ENCODE peak calls at places on chromosomes 13 and 19, in five cellular contexts. T is mucosa of descending colon, L is A673, S is SJSA1, Z is breast epithelium. Q is an unnamed sample.

GRCh38 chr13:67023088-67023893 is 206.8 kb downstream of the PCDH9 start:
- DNase-seq in Z (no peak), S (peak; percentile 2), L (no peak), T (no peak), Q (peak; percentile 12)

GRCh38 chr13:35796627-35797026 is 320.1 kb upstream of the MAB21L1 start:
- DNase-seq in L (no peak), S (no peak), Z (no peak), T (no peak), Q (no peak)

GRCh38 chr13:82214341-82214740 is 1667.9 kb downstream of the SLITRK1 start:
- DNase-seq in Z (no peak), T (no peak), S (no peak), L (no peak), Q (no peak)

GRCh38 chr19:45097776-45098520 is 5.0 kb downstream of the PPP1R37 start:
- DNase-seq in L (peak; percentile 29), T (no peak), Z (peak; percentile 80), S (peak; percentile 65), Q (peak; percentile 54)

GRCh38 chr19:35718345-35719041 is 690 bp downstream of the KMT2B start:
- DNase-seq in L (peak; percentile 35), T (peak; percentile 78), Z (no peak), S (peak; percentile 12), Q (peak; percentile 29)

GRCh38 chr19:49931293-49932040 is 2.2 kb upstream of the NUP62 start:
- DNase-seq in T (peak; percentile 7), L (no peak), S (no peak), Z (no peak), Q (no peak)

GRCh38 chr13:109272595-109273325 is 513.6 kb downstream of the IRS2 start:
- DNase-seq in Z (no peak), L (no peak), S (no peak), T (no peak), Q (no peak)

GRCh38 chr19:7869453-7869909 is 4.7 kb downstream of the PRR36 start:
- DNase-seq in T (no peak), S (peak; percentile 76), L (peak; percentile 73), Z (peak; percentile 80), Q (peak; percentile 89)

GRCh38 chr13:23378009-23378632 is 55.4 kb downstream of the SACS start:
- DNase-seq in S (peak; percentile 79), T (no peak), Z (no peak), L (peak; percentile 38), Q (no peak)

GRCh38 chr19:17112271-17112670 is 36.7 kb downstream of the MYO9B start:
- DNase-seq in T (no peak), L (no peak), Z (no peak), S (no peak), Q (no peak)

GRCh38 chr13:89650226-89650625 is 1697.3 kb upstream of the MIR17HG start:
- DNase-seq in L (no peak), T (no peak), Z (no peak), S (no peak), Q (no peak)

GRCh38 chr13:50144473-50145160 is 129.4 kb downstream of the KCNRG start:
- DNase-seq in Z (no peak), S (no peak), T (no peak), L (no peak), Q (no peak)

GRCh38 chr19:54561840-54562239 is 11.8 kb upstream of the LILRA2 start:
- DNase-seq in T (no peak), Z (no peak), S (no peak), L (no peak), Q (no peak)

GRCh38 chr13:35514801-35515502 is 38.5 kb upstream of the MAB21L1 start:
- DNase-seq in Z (no peak), S (no peak), T (no peak), L (no peak), Q (no peak)

GRCh38 chr19:30862876-30863275 is 486.4 kb downstream of the TSHZ3 start:
- DNase-seq in T (no peak), L (no peak), Z (no peak), S (no peak), Q (no peak)

GRCh38 chr19:47035127-47035494 is 13.3 kb downstream of the TMEM160 start:
- DNase-seq in L (peak; percentile 71), S (no peak), T (no peak), Z (no peak), Q (no peak)

GRCh38 chr19:51034704-51035103 is at the start of gene KLK12:
- DNase-seq in Z (no peak), L (no peak), T (no peak), S (no peak), Q (peak; percentile 37)

DNA sequence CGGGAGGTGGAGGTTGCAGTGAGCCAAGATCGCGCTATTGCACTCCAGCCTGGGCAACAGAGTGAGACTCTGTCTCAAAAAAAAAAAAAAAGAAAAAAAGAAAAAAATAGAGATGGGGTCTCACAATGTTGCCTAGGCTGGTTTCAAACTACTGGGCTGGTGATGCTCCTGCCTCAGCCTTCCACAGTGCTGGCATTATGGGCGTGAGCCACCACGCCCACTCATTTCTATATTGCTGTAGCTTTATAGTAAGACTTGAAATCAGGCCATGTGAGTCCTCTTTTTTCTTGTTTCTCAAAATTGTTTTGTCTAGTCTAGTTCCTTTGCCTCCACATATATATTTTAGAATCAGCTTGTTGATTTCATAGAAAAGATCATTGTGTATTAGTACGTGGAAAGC is 18.3 kb downstream of the DNM2 start:
- DNase-seq in S (no peak), L (no peak), T (no peak), Z (no peak), Q (no peak)
- H3K4me1 ChIP-seq in S (no peaks in the 10 kb centered on the region), L (no peaks in the 10 kb centered on the region), T (peaks cover 67% of the 10 kb centered on the region), Z (no peaks in the 10 kb centered on the region), Q (no peaks in the 10 kb centered on the region)

DNA sequence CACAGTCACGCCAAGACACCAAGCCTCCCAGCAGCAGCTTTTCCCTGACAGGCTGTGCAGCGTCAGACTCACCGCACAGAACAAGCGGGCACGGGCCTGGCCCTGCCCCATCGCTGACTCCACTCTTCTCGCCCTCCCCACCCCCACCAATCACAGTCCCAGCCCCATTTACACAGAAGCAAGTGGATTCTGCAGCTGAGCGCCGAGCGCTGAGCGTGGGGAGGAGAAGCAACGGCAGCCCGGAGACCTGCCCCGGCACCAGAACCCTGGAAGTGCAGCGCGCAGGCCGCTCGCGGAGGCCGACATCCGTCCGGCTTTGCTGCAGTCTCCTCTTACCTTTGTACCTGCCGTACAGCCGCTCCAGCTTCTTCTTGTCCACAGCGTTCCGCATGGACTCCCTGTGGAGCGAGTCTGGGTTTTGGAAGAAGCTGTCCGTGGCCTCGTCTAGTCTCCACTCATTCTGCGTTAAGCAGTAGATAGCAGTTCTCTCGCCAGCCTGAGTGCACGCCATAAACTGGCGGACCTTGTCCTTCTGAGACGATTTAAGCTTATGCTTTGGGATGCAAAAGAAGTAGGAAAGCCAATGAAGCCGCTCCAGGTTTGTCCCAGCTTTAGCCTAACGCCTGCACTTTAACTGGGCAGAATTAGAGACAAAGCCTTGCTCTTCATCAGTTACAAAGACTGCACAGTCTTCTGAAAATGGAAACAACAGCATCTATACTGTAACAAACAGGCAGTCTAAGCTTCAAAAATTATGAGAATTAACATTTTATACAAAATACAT is 6.8 kb downstream of the DCUN1D2 start:
- DNase-seq in S (no peak), T (no peak), L (no peak), Z (no peak), Q (no peak)
- H3K4me1 ChIP-seq in S (no peaks in the 10 kb centered on the region), T (peaks cover under 1% of the 10 kb centered on the region), L (no peaks in the 10 kb centered on the region), Z (no peaks in the 10 kb centered on the region), Q (peaks cover 6% of the 10 kb centered on the region)

GRCh38 chr19:42282036-42282762 is 13.1 kb downstream of the CIC start:
- DNase-seq in Z (no peak), S (peak; percentile 42), T (no peak), L (peak; percentile 45), Q (no peak)

GRCh38 chr19:42282810-42283247 is 13.8 kb downstream of the CIC start:
- DNase-seq in T (no peak), L (no peak), Z (no peak), S (no peak), Q (no peak)

GRCh38 chr19:42284066-42284501 is 15.0 kb downstream of the CIC start:
- DNase-seq in T (peak; percentile 89), Z (peak; percentile 80), S (peak; percentile 25), L (peak; percentile 91), Q (peak; percentile 84)

GRCh38 chr19:42284641-42285341 is 15.7 kb downstream of the CIC start:
- DNase-seq in T (no peak), S (peak; percentile 24), Z (no peak), L (no peak), Q (no peak)

DNA sequence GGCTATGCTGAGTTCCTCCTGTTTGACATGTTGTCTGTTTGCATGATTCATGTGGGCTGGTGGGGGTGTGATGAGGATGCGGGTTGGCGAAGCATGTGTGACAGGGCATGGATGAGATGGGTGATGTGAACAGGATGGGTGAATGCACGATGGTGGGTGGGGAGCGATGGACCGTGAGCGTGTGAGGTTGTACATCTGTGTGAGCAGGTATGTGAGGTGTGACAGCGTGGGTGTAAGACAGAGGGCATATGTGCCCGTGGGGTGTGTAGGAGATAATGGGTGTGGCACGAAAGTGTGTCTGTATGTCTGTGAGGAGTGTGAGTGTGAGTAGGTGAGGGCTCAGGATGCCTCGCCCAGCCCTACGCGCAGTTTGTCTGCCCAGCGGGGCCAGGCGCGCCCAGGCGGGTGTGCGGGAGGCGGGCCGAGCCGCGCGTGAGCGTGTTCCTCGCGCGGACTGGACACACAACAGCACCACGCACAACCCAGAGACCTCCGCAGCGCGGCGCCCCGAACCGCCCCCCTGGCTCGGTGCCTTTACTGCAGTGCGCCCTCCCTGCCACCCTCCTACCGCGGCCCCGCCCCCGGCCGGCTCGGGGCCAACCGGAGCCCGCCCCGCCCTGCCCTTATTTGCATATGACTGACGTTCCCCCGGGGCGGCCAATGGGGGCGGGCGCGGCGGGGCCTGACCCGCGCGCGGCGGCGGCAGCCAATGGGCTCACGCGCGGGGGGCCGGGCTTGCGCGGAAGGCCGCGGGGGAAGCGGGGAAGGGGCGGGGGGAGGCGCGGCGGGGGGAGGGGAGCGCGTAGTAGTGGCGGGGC is 14.4 kb downstream of the CIC start:
- DNase-seq in Z (peak; percentile 98), T (peak; percentile 98), L (peak; percentile 97), S (peak; percentile 74), Q (peak; percentile 94)
- H3K4me1 ChIP-seq in Z (peaks cover 17% of the 10 kb centered on the region), T (peaks cover 52% of the 10 kb centered on the region), L (peaks cover 52% of the 10 kb centered on the region), S (peaks cover 56% of the 10 kb centered on the region), Q (peaks cover 42% of the 10 kb centered on the region)

GRCh38 chr19:18424122-18424889 is 5.1 kb downstream of the SSBP4 start:
- DNase-seq in Z (no peak), L (no peak), S (no peak), T (no peak), Q (no peak)
- H3K4me1 ChIP-seq in Z (peaks cover 13% of the 10 kb centered on the region), L (peaks cover 76% of the 10 kb centered on the region), S (peaks cover 28% of the 10 kb centered on the region), T (peaks cover 34% of the 10 kb centered on the region), Q (peaks cover 12% of the 10 kb centered on the region)

DNA sequence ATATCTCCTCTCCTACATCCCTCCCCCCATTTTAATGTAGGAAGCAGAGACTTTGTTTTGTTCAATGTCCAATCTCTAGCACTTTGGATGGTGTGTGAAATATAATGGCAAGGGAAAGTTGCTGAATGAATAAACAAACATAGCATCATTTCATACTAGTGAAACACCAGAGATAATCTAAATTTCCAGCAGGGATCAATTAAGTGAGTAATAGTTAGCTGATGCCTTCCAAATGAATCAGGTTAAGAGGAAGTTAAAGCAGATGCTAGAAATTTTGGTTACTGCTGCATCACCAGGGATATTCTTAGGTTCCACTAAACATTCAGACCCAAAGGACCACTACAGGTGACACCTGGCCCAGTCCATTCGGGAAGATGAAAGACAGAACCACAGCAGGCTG is 8.1 kb downstream of the MRPS31 start:
- DNase-seq in T (no peak), S (no peak), Z (no peak), L (no peak), Q (no peak)
- H3K4me1 ChIP-seq in T (no peaks in the 10 kb centered on the region), S (no peaks in the 10 kb centered on the region), Z (no peaks in the 10 kb centered on the region), L (no peaks in the 10 kb centered on the region), Q (no peaks in the 10 kb centered on the region)